ENCODE peak calls at places on chromosomes 2 and 18, in five cellular contexts. R, X, A, N and W are unnamed samples.

GRCh38 chr18:36406805-36407204 is 109.3 kb downstream of the FHOD3 start:
- DNase-seq in A (no peak), R (no peak), X (no peak), N (no peak), W (no peak)

GRCh38 chr2:141560723-141561122 is 570.1 kb downstream of the LRP1B start:
- DNase-seq in A (no peak), X (no peak), N (no peak), R (no peak), W (no peak)

GRCh38 chr18:13868501-13869271 is 44.7 kb downstream of the MC5R start:
- DNase-seq in X (no peak), R (no peak), A (no peak), N (no peak), W (no peak)

GRCh38 chr2:41992700-41993070 is 55.1 kb upstream of the PKDCC start:
- DNase-seq in X (no peak), N (no peak), R (no peak), A (no peak), W (no peak)

GRCh38 chr2:183093857-183094657 is 15.5 kb downstream of the DUSP19 start:
- DNase-seq in N (no peak), R (peak; percentile 47), A (no peak), X (no peak), W (no peak)

GRCh38 chr2:125073440-125073839 is 1048.4 kb downstream of the CNTNAP5 start:
- DNase-seq in X (no peak), R (no peak), A (no peak), N (no peak), W (no peak)

GRCh38 chr2:75465317-75465998 is 95.3 kb downstream of the EVA1A start:
- DNase-seq in A (no peak), N (no peak), X (no peak), R (peak; percentile 23), W (no peak)

GRCh38 chr18:45688113-45688512 is 35.9 kb upstream of the SLC14A1 start:
- DNase-seq in A (no peak), R (no peak), X (no peak), N (no peak), W (no peak)

GRCh38 chr2:174846218-174846617 is 81.9 kb upstream of the CHRNA1 start:
- DNase-seq in R (peak; percentile 71), N (no peak), A (no peak), X (no peak), W (no peak)

GRCh38 chr18:12308386-12309100 is 502 bp downstream of the TUBB6 start:
- DNase-seq in N (peak; percentile 91), A (peak; percentile 24), R (peak; percentile 93), X (peak; percentile 30), W (no peak)

GRCh38 chr2:4354678-4355077 is 651.3 kb downstream of the DCDC2C start:
- DNase-seq in R (no peak), X (no peak), N (no peak), A (no peak), W (no peak)

GRCh38 chr2:20594957-20595356 is 55.9 kb downstream of the HS1BP3 start:
- DNase-seq in A (no peak), X (no peak), N (no peak), R (no peak), W (no peak)

GRCh38 chr2:162234620-162235462 is 8.4 kb downstream of the FAP start:
- DNase-seq in A (no peak), R (no peak), N (peak; percentile 59), X (no peak), W (no peak)

GRCh38 chr18:70523035-70523797 is 234.4 kb downstream of the SOCS6 start:
- DNase-seq in N (no peak), X (no peak), A (no peak), R (no peak), W (no peak)

GRCh38 chr2:71784734-71785549 is 331.6 kb downstream of the DYSF start:
- DNase-seq in A (no peak), X (no peak), N (no peak), R (no peak), W (peak; percentile 58)

GRCh38 chr2:47999512-47999911 is 93.2 kb upstream of the FBXO11 start:
- DNase-seq in R (no peak), N (no peak), X (no peak), A (no peak), W (no peak)

GRCh38 chr18:61690418-61691138 is 202.2 kb downstream of the RNF152 start:
- DNase-seq in R (no peak), X (no peak), N (no peak), A (no peak), W (no peak)

GRCh38 chr2:174145827-174146226 is 102.5 kb downstream of the OLA1 start:
- DNase-seq in A (no peak), X (no peak), N (no peak), R (no peak), W (no peak)

GRCh38 chr2:227404575-227404974 is 16.8 kb upstream of the SCYGR1 start:
- DNase-seq in N (no peak), R (no peak), X (peak; percentile 45), A (no peak), W (no peak)